ENCODE peak calls at places on chromosomes 7 and 10, in six cellular contexts. D, I, J, Y, T and U are unnamed samples.

GRCh38 chr10:113128450-113129105 is 178.5 kb downstream of the TCF7L2 start:
- DNase-seq in T (no peak), J (no peak), D (no peak), I (no peak), Y (no peak), U (no peak)

GRCh38 chr10:124717911-124718734 is 26.1 kb downstream of the FAM53B start:
- DNase-seq in T (no peak), Y (no peak), J (peak), I (no peak), D (peak), U (peak)

GRCh38 chr10:34139559-34139958 is 675.5 kb downstream of the PARD3 start:
- DNase-seq in D (peak), Y (no peak), I (no peak), T (no peak), J (no peak), U (no peak)

GRCh38 chr7:36507868-36508440 is 118.3 kb downstream of the ANLN start:
- DNase-seq in T (no peak), J (no peak), D (no peak), I (no peak), Y (no peak), U (no peak)

GRCh38 chr7:74401137-74401859 is 52.4 kb upstream of the GTF2IRD1 start:
- DNase-seq in J (peak), D (peak), Y (peak), I (peak), T (peak), U (peak)

GRCh38 chr7:55044318-55044717 is 25.5 kb downstream of the EGFR start:
- DNase-seq in D (no peak), Y (no peak), J (no peak), T (no peak), I (peak), U (no peak)

GRCh38 chr10:5892007-5892406 is 2.0 kb downstream of the FBH1 start:
- DNase-seq in D (no peak), I (no peak), Y (no peak), J (no peak), T (no peak), U (no peak)

GRCh38 chr7:2633538-2634264 is 1.9 kb downstream of the TTYH3 start:
- DNase-seq in D (peak), I (peak), J (peak), Y (peak), T (no peak), U (no peak)

GRCh38 chr7:76507723-76508406 is 2.5 kb upstream of the UPK3B start:
- DNase-seq in Y (no peak), D (peak), I (no peak), T (no peak), J (peak), U (no peak)

GRCh38 chr7:158458096-158458495 is 129.5 kb downstream of the PTPRN2 start:
- DNase-seq in D (no peak), I (no peak), J (no peak), Y (no peak), T (no peak), U (no peak)

GRCh38 chr7:104137971-104138370 is 69.8 kb downstream of the ORC5 start:
- DNase-seq in I (no peak), J (no peak), D (peak), Y (no peak), T (no peak), U (no peak)

GRCh38 chr7:49866076-49866735 is 92.8 kb downstream of the VWC2 start:
- DNase-seq in Y (no peak), T (peak), I (no peak), J (no peak), D (peak), U (no peak)

GRCh38 chr10:4686644-4686996 is 139.4 kb upstream of the AKR1E2 start:
- DNase-seq in T (no peak), J (no peak), I (no peak), Y (no peak), D (peak), U (no peak)

GRCh38 chr10:44261710-44262455 is 123.0 kb downstream of the CXCL12 start:
- DNase-seq in J (no peak), D (no peak), I (peak), T (peak), Y (no peak), U (no peak)

GRCh38 chr7:88377421-88377820 is 70.7 kb upstream of the STEAP4 start:
- DNase-seq in Y (no peak), J (no peak), I (no peak), D (peak), T (no peak), U (no peak)

GRCh38 chr10:107415446-107415845 is 250.9 kb upstream of the SORCS1 start:
- DNase-seq in D (no peak), Y (no peak), I (no peak), J (no peak), T (no peak), U (no peak)

GRCh38 chr10:121988361-121989324 is at the start of gene TACC2:
- DNase-seq in I (no peak), Y (peak), T (no peak), J (peak), D (no peak), U (no peak)

GRCh38 chr10:24324651-24325050 is 115.7 kb downstream of the KIAA1217 start:
- DNase-seq in T (no peak), J (no peak), D (peak), Y (no peak), I (no peak), U (no peak)

GRCh38 chr10:31581741-31582323 is 262.8 kb downstream of the ZEB1 start:
- DNase-seq in Y (no peak), D (no peak), J (no peak), T (peak), I (no peak), U (no peak)

GRCh38 chr10:5658871-5659618 is 7.3 kb downstream of the ASB13 start:
- DNase-seq in D (no peak), I (peak), Y (no peak), T (no peak), J (no peak), U (no peak)

GRCh38 chr10:34235164-34235832 is 579.8 kb downstream of the PARD3 start:
- DNase-seq in T (no peak), Y (no peak), I (no peak), D (peak), J (no peak), U (no peak)

GRCh38 chr10:122498521-122498920 is 37.2 kb downstream of the HTRA1 start:
- DNase-seq in Y (no peak), I (no peak), D (no peak), T (peak), J (no peak), U (no peak)

GRCh38 chr7:45435846-45436245 is 138.3 kb upstream of the ADCY1 start:
- DNase-seq in I (no peak), J (no peak), Y (no peak), T (no peak), D (peak), U (no peak)

GRCh38 chr10:72106896-72107295 is 18.5 kb upstream of the SPOCK2 start:
- DNase-seq in I (no peak), T (no peak), Y (no peak), D (peak), J (no peak), U (no peak)

GRCh38 chr10:43026039-43026973 is 50.6 kb upstream of the RET start:
- DNase-seq in T (no peak), J (no peak), Y (no peak), I (no peak), D (peak), U (no peak)

GRCh38 chr7:12210179-12211053 is 678 bp upstream of the TMEM106B start:
- DNase-seq in I (peak), D (no peak), T (no peak), J (peak), Y (peak), U (peak)

GRCh38 chr7:92875719-92876118 is 39.3 kb upstream of the CDK6 start:
- DNase-seq in Y (no peak), J (no peak), T (no peak), I (no peak), D (peak), U (no peak)

GRCh38 chr7:20227291-20227795 is 10.2 kb upstream of the MACC1 start:
- DNase-seq in T (no peak), I (no peak), J (no peak), Y (no peak), D (peak), U (no peak)

GRCh38 chr10:102644066-102644645 is at the start of gene TRIM8:
- DNase-seq in T (peak), I (no peak), D (no peak), J (no peak), Y (peak), U (peak)

GRCh38 chr7:103851357-103851756 is 138.1 kb downstream of the RELN start:
- DNase-seq in J (no peak), Y (no peak), T (no peak), I (no peak), D (peak), U (no peak)

GRCh38 chr7:221996-222715 is 29.8 kb downstream of the FAM20C start:
- DNase-seq in Y (no peak), T (peak), D (no peak), I (no peak), J (no peak), U (no peak)

GRCh38 chr7:138505361-138505873 is 45.4 kb downstream of the TRIM24 start:
- DNase-seq in I (no peak), T (no peak), Y (no peak), J (no peak), D (no peak), U (no peak)

GRCh38 chr10:15640536-15641085 is 79.1 kb downstream of the ITGA8 start:
- DNase-seq in I (no peak), T (no peak), D (no peak), J (no peak), Y (no peak), U (no peak)

GRCh38 chr7:156984209-156984891 is 26.1 kb downstream of the MNX1 start:
- DNase-seq in J (no peak), D (no peak), T (no peak), Y (no peak), I (no peak), U (no peak)

GRCh38 chr10:44962870-44963738 is 3.5 kb downstream of the RASSF4 start:
- DNase-seq in Y (peak), T (peak), I (peak), J (peak), D (no peak), U (no peak)

GRCh38 chr7:101094791-101095375 is 9.6 kb downstream of the TRIM56 start:
- DNase-seq in D (peak), I (peak), Y (peak), T (peak), J (no peak), U (no peak)

DNA sequence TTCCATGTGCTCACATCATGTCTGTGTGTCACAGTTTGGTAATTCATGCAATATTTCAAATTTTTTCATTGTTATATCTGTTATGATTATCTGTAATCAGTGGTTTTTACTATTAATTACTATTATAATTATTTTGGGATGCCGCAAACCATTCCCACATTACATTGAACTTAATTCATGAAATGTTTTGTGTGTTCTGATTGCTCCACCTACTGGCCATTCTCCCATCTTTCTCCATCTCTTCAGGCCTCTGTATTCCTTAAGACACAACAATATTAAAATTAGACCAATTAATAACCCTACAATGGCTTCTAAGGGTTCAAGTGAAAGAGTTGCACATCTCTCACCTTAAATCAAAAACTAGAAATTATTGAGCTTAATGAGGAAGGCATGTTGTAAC is 398.5 kb downstream of the PCDH15 start:
- DNase-seq in J (no peak), I (no peak), Y (no peak), D (peak), T (no peak), U (no peak)
- TF ChIP-seq CTCF in J (no peak), I (no peak), Y (peak), D (peak), T (no peak), U (no peak)

DNA sequence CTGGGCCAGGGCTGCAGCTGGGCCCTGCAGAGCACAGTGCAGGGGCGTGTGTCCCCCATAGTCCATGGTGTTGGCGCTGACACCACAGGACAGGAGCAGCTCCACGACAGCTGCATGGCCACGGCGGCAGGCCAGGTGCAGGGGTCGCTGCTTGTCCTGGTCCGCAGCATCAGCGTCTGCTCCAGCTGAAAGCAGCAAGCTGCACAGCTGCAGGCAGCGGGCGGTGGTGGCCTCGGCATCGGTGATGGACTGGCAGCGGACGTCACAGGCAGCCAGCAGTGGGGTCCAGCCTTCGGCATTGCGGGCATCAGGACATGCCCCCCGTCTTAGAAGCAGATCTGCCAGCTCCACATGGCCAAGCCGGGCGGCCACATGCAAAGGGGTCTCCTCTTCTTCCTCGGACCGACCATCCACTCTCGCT is 6.0 kb downstream of the ASB10 start:
- DNase-seq in J (no peak), T (no peak), Y (no peak), I (no peak), D (no peak), U (peak)
- TF ChIP-seq CTCF in J (no peak), T (no peak), Y (no peak), I (no peak), D (no peak), U (no peak)

DNA sequence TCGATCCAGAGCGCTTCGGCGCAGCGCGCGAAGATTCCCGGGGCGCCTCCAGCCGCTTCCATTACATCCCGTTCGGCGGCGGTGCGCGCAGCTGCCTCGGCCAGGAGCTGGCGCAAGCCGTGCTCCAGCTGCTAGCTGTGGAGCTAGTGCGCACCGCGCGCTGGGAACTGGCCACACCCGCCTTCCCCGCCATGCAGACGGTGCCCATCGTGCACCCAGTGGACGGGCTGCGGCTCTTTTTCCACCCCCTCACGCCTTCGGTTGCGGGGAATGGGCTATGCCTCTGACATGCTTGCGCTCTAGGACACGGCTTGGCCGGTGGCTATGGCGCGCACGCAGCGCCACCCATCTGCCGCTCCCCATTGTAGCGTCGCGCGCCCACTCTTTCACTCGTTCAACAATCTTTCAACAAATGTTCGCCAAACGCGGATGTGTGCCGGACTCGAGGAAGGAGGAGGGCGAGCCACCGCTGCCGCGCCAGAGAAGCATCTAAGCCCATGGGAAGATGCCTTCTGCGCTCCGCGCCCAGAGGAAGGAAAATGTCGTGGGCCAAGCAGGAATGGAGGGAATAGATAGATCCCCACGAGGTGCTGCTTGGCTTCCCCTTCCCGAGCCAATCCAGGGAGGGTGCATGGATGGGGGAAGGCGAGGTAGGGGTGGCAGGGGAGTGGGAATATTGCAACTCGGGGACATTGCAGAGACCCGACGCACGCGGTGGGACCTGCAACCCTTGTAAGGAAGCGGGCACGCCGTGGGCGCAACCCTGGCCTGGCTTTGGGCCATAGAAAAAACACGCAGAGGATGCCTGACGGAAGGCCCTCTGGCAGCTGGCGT is 5.1 kb upstream of the CYP26A1 start:
- DNase-seq in Y (no peak), J (no peak), T (no peak), I (no peak), D (no peak), U (no peak)
- TF ChIP-seq CTCF in Y (no peak), J (no peak), T (peak), I (no peak), D (no peak), U (no peak)

GRCh38 chr10:101442456-101442800 is 88.5 kb downstream of the BTRC start:
- DNase-seq in J (no peak), I (no peak), D (no peak), Y (no peak), T (no peak), U (no peak)

GRCh38 chr10:101446947-101447346 is 93.0 kb downstream of the BTRC start:
- DNase-seq in T (peak), J (no peak), D (no peak), I (no peak), Y (no peak), U (no peak)

GRCh38 chr10:101446071-101446470 is 92.1 kb downstream of the BTRC start:
- DNase-seq in I (no peak), T (no peak), D (no peak), Y (no peak), J (no peak), U (no peak)

GRCh38 chr10:101444058-101444457 is 90.1 kb downstream of the BTRC start:
- DNase-seq in D (peak), T (no peak), I (no peak), Y (no peak), J (no peak), U (no peak)

GRCh38 chr10:101444499-101444898 is 90.5 kb downstream of the BTRC start:
- DNase-seq in T (no peak), I (no peak), D (no peak), Y (no peak), J (no peak), U (no peak)
- TF ChIP-seq CTCF in T (no peak), I (no peak), D (no peak), Y (no peak), J (no peak), U (no peak)

GRCh38 chr10:82552273-82552672 is 677.3 kb downstream of the NRG3 start:
- DNase-seq in J (no peak), D (no peak), I (no peak), T (no peak), Y (no peak), U (no peak)

GRCh38 chr10:82558208-82558607 is 683.2 kb downstream of the NRG3 start:
- DNase-seq in D (peak), I (no peak), J (no peak), Y (no peak), T (no peak), U (no peak)
- TF ChIP-seq CTCF in D (no peak), I (no peak), J (no peak), Y (no peak), T (no peak), U (no peak)

GRCh38 chr7:23181684-23182553 is at the start of gene NUP42:
- DNase-seq in D (peak), I (peak), Y (peak), J (peak), T (peak), U (peak)
- TF ChIP-seq CTCF in D (no peak), I (no peak), Y (no peak), J (no peak), T (no peak), U (no peak)